ENCODE peak calls at places on chromosome 11, in ten cellular contexts. One of them, this sample, is unnamed.
A peak's percentile ranks its signal among the peaks of the same experiment; 100 is the strongest.

GRCh38 chr11:126146454-126147192 is 64.8 kb downstream of the RPUSD4 start:
- DNase-seq in heart right ventricle: no peak
- DNase-seq in NAMALWA: no peak
- DNase-seq in NCI-H1092 treated with DMSO at 0.1 percent for 48 hours: peak; percentile 97
- DNase-seq in pons: peak; percentile 67
- DNase-seq in activated CD8-positive, alpha-beta memory T cell treated with anti-CD3 and anti-CD28 coated beads, Interleukin-2, amount 50 U/mL, for 48 hours: no peak
- DNase-seq in H54: no peak
- DNase-seq in ureter: no peak
- DNase-seq in RPMI7951: no peak
- DNase-seq in A172: no peak
- DNase-seq in this sample: no peak

GRCh38 chr11:36672815-36673450 is 74.9 kb upstream of the RAG2 start:
- DNase-seq in heart right ventricle: peak; percentile 35
- DNase-seq in NAMALWA: peak; percentile 64
- DNase-seq in NCI-H1092 treated with DMSO at 0.1 percent for 48 hours: peak; percentile 27
- DNase-seq in pons: peak; percentile 70
- DNase-seq in activated CD8-positive, alpha-beta memory T cell treated with anti-CD3 and anti-CD28 coated beads, Interleukin-2, amount 50 U/mL, for 48 hours: no peak
- DNase-seq in H54: no peak
- DNase-seq in ureter: no peak
- DNase-seq in RPMI7951: peak; percentile 53
- DNase-seq in A172: peak; percentile 48
- DNase-seq in this sample: no peak

GRCh38 chr11:85826096-85826855 is 15.3 kb upstream of the SYTL2 start:
- DNase-seq in heart right ventricle: peak; percentile 37
- DNase-seq in NAMALWA: peak; percentile 20
- DNase-seq in NCI-H1092 treated with DMSO at 0.1 percent for 48 hours: peak; percentile 4
- DNase-seq in pons: peak; percentile 36
- DNase-seq in activated CD8-positive, alpha-beta memory T cell treated with anti-CD3 and anti-CD28 coated beads, Interleukin-2, amount 50 U/mL, for 48 hours: no peak
- DNase-seq in H54: no peak
- DNase-seq in ureter: no peak
- DNase-seq in RPMI7951: peak; percentile 47
- DNase-seq in A172: peak; percentile 39
- DNase-seq in this sample: peak; percentile 38

GRCh38 chr11:125110996-125111340 is 458 bp downstream of the TMEM218 start:
- DNase-seq in heart right ventricle: no peak
- DNase-seq in NAMALWA: no peak
- DNase-seq in NCI-H1092 treated with DMSO at 0.1 percent for 48 hours: no peak
- DNase-seq in pons: peak; percentile 44
- DNase-seq in activated CD8-positive, alpha-beta memory T cell treated with anti-CD3 and anti-CD28 coated beads, Interleukin-2, amount 50 U/mL, for 48 hours: no peak
- DNase-seq in H54: no peak
- DNase-seq in ureter: no peak
- DNase-seq in RPMI7951: peak; percentile 18
- DNase-seq in A172: no peak
- DNase-seq in this sample: no peak

GRCh38 chr11:33984682-33985389 is 66.7 kb upstream of the CAPRIN1 start:
- DNase-seq in heart right ventricle: no peak
- DNase-seq in NAMALWA: peak; percentile 26
- DNase-seq in NCI-H1092 treated with DMSO at 0.1 percent for 48 hours: no peak
- DNase-seq in pons: no peak
- DNase-seq in activated CD8-positive, alpha-beta memory T cell treated with anti-CD3 and anti-CD28 coated beads, Interleukin-2, amount 50 U/mL, for 48 hours: no peak
- DNase-seq in H54: no peak
- DNase-seq in ureter: no peak
- DNase-seq in RPMI7951: no peak
- DNase-seq in A172: no peak
- DNase-seq in this sample: no peak

GRCh38 chr11:120613264-120614226 is 102.0 kb downstream of the GRIK4 start:
- DNase-seq in heart right ventricle: no peak
- DNase-seq in NAMALWA: no peak
- DNase-seq in NCI-H1092 treated with DMSO at 0.1 percent for 48 hours: no peak
- DNase-seq in pons: no peak
- DNase-seq in activated CD8-positive, alpha-beta memory T cell treated with anti-CD3 and anti-CD28 coated beads, Interleukin-2, amount 50 U/mL, for 48 hours: no peak
- DNase-seq in H54: no peak
- DNase-seq in ureter: no peak
- DNase-seq in RPMI7951: no peak
- DNase-seq in A172: no peak
- DNase-seq in this sample: no peak

GRCh38 chr11:117705866-117706265 is 91.2 kb downstream of the DSCAML1 start:
- DNase-seq in heart right ventricle: no peak
- DNase-seq in NAMALWA: no peak
- DNase-seq in NCI-H1092 treated with DMSO at 0.1 percent for 48 hours: peak; percentile 71
- DNase-seq in pons: no peak
- DNase-seq in activated CD8-positive, alpha-beta memory T cell treated with anti-CD3 and anti-CD28 coated beads, Interleukin-2, amount 50 U/mL, for 48 hours: no peak
- DNase-seq in H54: no peak
- DNase-seq in ureter: no peak
- DNase-seq in RPMI7951: no peak
- DNase-seq in A172: no peak
- DNase-seq in this sample: no peak

GRCh38 chr11:28243057-28243456 is 134.9 kb downstream of the METTL15 start:
- DNase-seq in heart right ventricle: no peak
- DNase-seq in NAMALWA: no peak
- DNase-seq in NCI-H1092 treated with DMSO at 0.1 percent for 48 hours: no peak
- DNase-seq in pons: no peak
- DNase-seq in activated CD8-positive, alpha-beta memory T cell treated with anti-CD3 and anti-CD28 coated beads, Interleukin-2, amount 50 U/mL, for 48 hours: no peak
- DNase-seq in H54: no peak
- DNase-seq in ureter: no peak
- DNase-seq in RPMI7951: no peak
- DNase-seq in A172: no peak
- DNase-seq in this sample: no peak

GRCh38 chr11:69308531-69308930 is 14.6 kb downstream of the MYEOV start:
- DNase-seq in heart right ventricle: no peak
- DNase-seq in NAMALWA: no peak
- DNase-seq in NCI-H1092 treated with DMSO at 0.1 percent for 48 hours: no peak
- DNase-seq in pons: no peak
- DNase-seq in activated CD8-positive, alpha-beta memory T cell treated with anti-CD3 and anti-CD28 coated beads, Interleukin-2, amount 50 U/mL, for 48 hours: peak; percentile 47
- DNase-seq in H54: no peak
- DNase-seq in ureter: no peak
- DNase-seq in RPMI7951: no peak
- DNase-seq in A172: no peak
- DNase-seq in this sample: no peak

GRCh38 chr11:126893796-126894195 is 106.8 kb downstream of the KIRREL3 start:
- DNase-seq in heart right ventricle: no peak
- DNase-seq in NAMALWA: no peak
- DNase-seq in NCI-H1092 treated with DMSO at 0.1 percent for 48 hours: no peak
- DNase-seq in pons: no peak
- DNase-seq in activated CD8-positive, alpha-beta memory T cell treated with anti-CD3 and anti-CD28 coated beads, Interleukin-2, amount 50 U/mL, for 48 hours: no peak
- DNase-seq in H54: no peak
- DNase-seq in ureter: no peak
- DNase-seq in RPMI7951: peak; percentile 37
- DNase-seq in A172: no peak
- DNase-seq in this sample: no peak

GRCh38 chr11:76048763-76049162 is 157.5 kb downstream of the WNT11 start:
- DNase-seq in heart right ventricle: no peak
- DNase-seq in NAMALWA: peak; percentile 64
- DNase-seq in NCI-H1092 treated with DMSO at 0.1 percent for 48 hours: no peak
- DNase-seq in pons: no peak
- DNase-seq in activated CD8-positive, alpha-beta memory T cell treated with anti-CD3 and anti-CD28 coated beads, Interleukin-2, amount 50 U/mL, for 48 hours: no peak
- DNase-seq in H54: no peak
- DNase-seq in ureter: no peak
- DNase-seq in RPMI7951: no peak
- DNase-seq in A172: no peak
- DNase-seq in this sample: no peak

GRCh38 chr11:132347156-132348090 is 977.0 kb downstream of the NTM start:
- DNase-seq in heart right ventricle: no peak
- DNase-seq in NAMALWA: no peak
- DNase-seq in NCI-H1092 treated with DMSO at 0.1 percent for 48 hours: no peak
- DNase-seq in pons: no peak
- DNase-seq in activated CD8-positive, alpha-beta memory T cell treated with anti-CD3 and anti-CD28 coated beads, Interleukin-2, amount 50 U/mL, for 48 hours: no peak
- DNase-seq in H54: no peak
- DNase-seq in ureter: no peak
- DNase-seq in RPMI7951: peak; percentile 63
- DNase-seq in A172: no peak
- DNase-seq in this sample: no peak

GRCh38 chr11:67303132-67303988 is at the start of gene SSH3:
- DNase-seq in heart right ventricle: peak; percentile 67
- DNase-seq in NAMALWA: no peak
- DNase-seq in NCI-H1092 treated with DMSO at 0.1 percent for 48 hours: peak; percentile 16
- DNase-seq in pons: peak; percentile 66
- DNase-seq in activated CD8-positive, alpha-beta memory T cell treated with anti-CD3 and anti-CD28 coated beads, Interleukin-2, amount 50 U/mL, for 48 hours: peak; percentile 81
- DNase-seq in H54: peak; percentile 76
- DNase-seq in ureter: peak; percentile 85
- DNase-seq in RPMI7951: peak; percentile 71
- DNase-seq in A172: no peak
- DNase-seq in this sample: peak; percentile 82

GRCh38 chr11:2772544-2773031 is 72.8 kb upstream of the KCNQ1OT1 start:
- DNase-seq in heart right ventricle: no peak
- DNase-seq in NAMALWA: no peak
- DNase-seq in NCI-H1092 treated with DMSO at 0.1 percent for 48 hours: no peak
- DNase-seq in pons: no peak
- DNase-seq in activated CD8-positive, alpha-beta memory T cell treated with anti-CD3 and anti-CD28 coated beads, Interleukin-2, amount 50 U/mL, for 48 hours: peak; percentile 66
- DNase-seq in H54: peak; percentile 77
- DNase-seq in ureter: no peak
- DNase-seq in RPMI7951: peak; percentile 72
- DNase-seq in A172: peak; percentile 86
- DNase-seq in this sample: peak; percentile 12

GRCh38 chr11:76803023-76803422 is 19.9 kb downstream of the TSKU start:
- DNase-seq in heart right ventricle: no peak
- DNase-seq in NAMALWA: no peak
- DNase-seq in NCI-H1092 treated with DMSO at 0.1 percent for 48 hours: no peak
- DNase-seq in pons: no peak
- DNase-seq in activated CD8-positive, alpha-beta memory T cell treated with anti-CD3 and anti-CD28 coated beads, Interleukin-2, amount 50 U/mL, for 48 hours: peak; percentile 34
- DNase-seq in H54: no peak
- DNase-seq in ureter: peak; percentile 51
- DNase-seq in RPMI7951: no peak
- DNase-seq in A172: no peak
- DNase-seq in this sample: no peak

GRCh38 chr11:36212507-36212906 is 76.7 kb downstream of the COMMD9 start:
- DNase-seq in heart right ventricle: no peak
- DNase-seq in NAMALWA: no peak
- DNase-seq in NCI-H1092 treated with DMSO at 0.1 percent for 48 hours: no peak
- DNase-seq in pons: no peak
- DNase-seq in activated CD8-positive, alpha-beta memory T cell treated with anti-CD3 and anti-CD28 coated beads, Interleukin-2, amount 50 U/mL, for 48 hours: no peak
- DNase-seq in H54: no peak
- DNase-seq in ureter: no peak
- DNase-seq in RPMI7951: no peak
- DNase-seq in A172: no peak
- DNase-seq in this sample: no peak

GRCh38 chr11:45146072-45147016 is at the start of gene PRDM11:
- DNase-seq in heart right ventricle: peak; percentile 57
- DNase-seq in NAMALWA: peak; percentile 67
- DNase-seq in NCI-H1092 treated with DMSO at 0.1 percent for 48 hours: peak; percentile 68
- DNase-seq in pons: peak; percentile 31
- DNase-seq in activated CD8-positive, alpha-beta memory T cell treated with anti-CD3 and anti-CD28 coated beads, Interleukin-2, amount 50 U/mL, for 48 hours: peak; percentile 77
- DNase-seq in H54: peak; percentile 95
- DNase-seq in ureter: peak; percentile 75
- DNase-seq in RPMI7951: peak; percentile 70
- DNase-seq in A172: peak; percentile 31
- DNase-seq in this sample: peak; percentile 46

GRCh38 chr11:1193326-1194230 is 29.3 kb upstream of the MUC5B start:
- DNase-seq in heart right ventricle: no peak
- DNase-seq in NAMALWA: no peak
- DNase-seq in NCI-H1092 treated with DMSO at 0.1 percent for 48 hours: no peak
- DNase-seq in pons: no peak
- DNase-seq in activated CD8-positive, alpha-beta memory T cell treated with anti-CD3 and anti-CD28 coated beads, Interleukin-2, amount 50 U/mL, for 48 hours: no peak
- DNase-seq in H54: no peak
- DNase-seq in ureter: no peak
- DNase-seq in RPMI7951: no peak
- DNase-seq in A172: no peak
- DNase-seq in this sample: peak; percentile 56

GRCh38 chr11:123407124-123407995 is 22.7 kb upstream of the GRAMD1B start:
- DNase-seq in heart right ventricle: peak; percentile 71
- DNase-seq in NAMALWA: peak; percentile 37
- DNase-seq in NCI-H1092 treated with DMSO at 0.1 percent for 48 hours: peak; percentile 87
- DNase-seq in pons: peak; percentile 51
- DNase-seq in activated CD8-positive, alpha-beta memory T cell treated with anti-CD3 and anti-CD28 coated beads, Interleukin-2, amount 50 U/mL, for 48 hours: peak; percentile 62
- DNase-seq in H54: peak; percentile 26
- DNase-seq in ureter: peak; percentile 70
- DNase-seq in RPMI7951: peak; percentile 74
- DNase-seq in A172: peak; percentile 66
- DNase-seq in this sample: peak; percentile 63

GRCh38 chr11:88390254-88390653 is 52.7 kb upstream of the CTSC start:
- DNase-seq in heart right ventricle: no peak
- DNase-seq in NAMALWA: no peak
- DNase-seq in NCI-H1092 treated with DMSO at 0.1 percent for 48 hours: no peak
- DNase-seq in pons: no peak
- DNase-seq in activated CD8-positive, alpha-beta memory T cell treated with anti-CD3 and anti-CD28 coated beads, Interleukin-2, amount 50 U/mL, for 48 hours: no peak
- DNase-seq in H54: no peak
- DNase-seq in ureter: no peak
- DNase-seq in RPMI7951: no peak
- DNase-seq in A172: no peak
- DNase-seq in this sample: no peak

GRCh38 chr11:131534611-131535010 is 164.2 kb downstream of the NTM start:
- DNase-seq in heart right ventricle: no peak
- DNase-seq in NAMALWA: no peak
- DNase-seq in NCI-H1092 treated with DMSO at 0.1 percent for 48 hours: no peak
- DNase-seq in pons: peak; percentile 80
- DNase-seq in activated CD8-positive, alpha-beta memory T cell treated with anti-CD3 and anti-CD28 coated beads, Interleukin-2, amount 50 U/mL, for 48 hours: no peak
- DNase-seq in H54: no peak
- DNase-seq in ureter: no peak
- DNase-seq in RPMI7951: no peak
- DNase-seq in A172: no peak
- DNase-seq in this sample: no peak

GRCh38 chr11:59676205-59676604 is 7.4 kb upstream of the PATL1 start:
- DNase-seq in heart right ventricle: no peak
- DNase-seq in NAMALWA: no peak
- DNase-seq in NCI-H1092 treated with DMSO at 0.1 percent for 48 hours: no peak
- DNase-seq in pons: no peak
- DNase-seq in activated CD8-positive, alpha-beta memory T cell treated with anti-CD3 and anti-CD28 coated beads, Interleukin-2, amount 50 U/mL, for 48 hours: no peak
- DNase-seq in H54: no peak
- DNase-seq in ureter: no peak
- DNase-seq in RPMI7951: no peak
- DNase-seq in A172: no peak
- DNase-seq in this sample: no peak

GRCh38 chr11:33670250-33671011 is 30.2 kb downstream of the C11orf91 start:
- DNase-seq in heart right ventricle: no peak
- DNase-seq in NAMALWA: no peak
- DNase-seq in NCI-H1092 treated with DMSO at 0.1 percent for 48 hours: no peak
- DNase-seq in pons: no peak
- DNase-seq in activated CD8-positive, alpha-beta memory T cell treated with anti-CD3 and anti-CD28 coated beads, Interleukin-2, amount 50 U/mL, for 48 hours: no peak
- DNase-seq in H54: peak; percentile 44
- DNase-seq in ureter: no peak
- DNase-seq in RPMI7951: peak; percentile 91
- DNase-seq in A172: peak; percentile 70
- DNase-seq in this sample: no peak

GRCh38 chr11:77503006-77503405 is 29.1 kb upstream of the PAK1 start:
- DNase-seq in heart right ventricle: no peak
- DNase-seq in NAMALWA: no peak
- DNase-seq in NCI-H1092 treated with DMSO at 0.1 percent for 48 hours: no peak
- DNase-seq in pons: no peak
- DNase-seq in activated CD8-positive, alpha-beta memory T cell treated with anti-CD3 and anti-CD28 coated beads, Interleukin-2, amount 50 U/mL, for 48 hours: no peak
- DNase-seq in H54: no peak
- DNase-seq in ureter: no peak
- DNase-seq in RPMI7951: peak; percentile 54
- DNase-seq in A172: peak; percentile 11
- DNase-seq in this sample: no peak

GRCh38 chr11:83979593-83979992 is 693.4 kb upstream of the CCDC90B start:
- DNase-seq in heart right ventricle: no peak
- DNase-seq in NAMALWA: no peak
- DNase-seq in NCI-H1092 treated with DMSO at 0.1 percent for 48 hours: no peak
- DNase-seq in pons: no peak
- DNase-seq in activated CD8-positive, alpha-beta memory T cell treated with anti-CD3 and anti-CD28 coated beads, Interleukin-2, amount 50 U/mL, for 48 hours: no peak
- DNase-seq in H54: no peak
- DNase-seq in ureter: no peak
- DNase-seq in RPMI7951: no peak
- DNase-seq in A172: no peak
- DNase-seq in this sample: no peak

GRCh38 chr11:46252373-46252914 is 25.0 kb upstream of the CREB3L1 start:
- DNase-seq in heart right ventricle: no peak
- DNase-seq in NAMALWA: no peak
- DNase-seq in NCI-H1092 treated with DMSO at 0.1 percent for 48 hours: peak; percentile 68
- DNase-seq in pons: no peak
- DNase-seq in activated CD8-positive, alpha-beta memory T cell treated with anti-CD3 and anti-CD28 coated beads, Interleukin-2, amount 50 U/mL, for 48 hours: no peak
- DNase-seq in H54: no peak
- DNase-seq in ureter: no peak
- DNase-seq in RPMI7951: no peak
- DNase-seq in A172: no peak
- DNase-seq in this sample: no peak

GRCh38 chr11:35792846-35793192 is 130.2 kb downstream of the TRIM44 start:
- DNase-seq in heart right ventricle: no peak
- DNase-seq in NAMALWA: no peak
- DNase-seq in NCI-H1092 treated with DMSO at 0.1 percent for 48 hours: no peak
- DNase-seq in pons: no peak
- DNase-seq in activated CD8-positive, alpha-beta memory T cell treated with anti-CD3 and anti-CD28 coated beads, Interleukin-2, amount 50 U/mL, for 48 hours: no peak
- DNase-seq in H54: no peak
- DNase-seq in ureter: no peak
- DNase-seq in RPMI7951: no peak
- DNase-seq in A172: no peak
- DNase-seq in this sample: no peak

GRCh38 chr11:125416993-125417935 is 78.8 kb downstream of the FEZ1 start:
- DNase-seq in heart right ventricle: no peak
- DNase-seq in NAMALWA: no peak
- DNase-seq in NCI-H1092 treated with DMSO at 0.1 percent for 48 hours: no peak
- DNase-seq in pons: no peak
- DNase-seq in activated CD8-positive, alpha-beta memory T cell treated with anti-CD3 and anti-CD28 coated beads, Interleukin-2, amount 50 U/mL, for 48 hours: no peak
- DNase-seq in H54: no peak
- DNase-seq in ureter: no peak
- DNase-seq in RPMI7951: no peak
- DNase-seq in A172: no peak
- DNase-seq in this sample: no peak

This sample was measured in heart left ventricle.